ENCODE peak calls at places on chromosomes 1 and 21, in eight cellular contexts. I is stomach; Q is CD4-positive, alpha-beta memory T cell; J is colonic mucosa; X is HCT116; Y is tibial nerve; F is endothelial cell of umbilical vein; A is psoas muscle. K is an unnamed sample. For H3K4me1, the result is how much of the 10 kb centered on the place peaks cover.

GRCh38 chr1:40818264-40818961 is 34.8 kb downstream of the KCNQ4 start:
- DNase-seq in I (peak), F (no peak), Y (peak), A (peak), X (no peak), J (peak), Q (peak), K (no peak)

GRCh38 chr1:243851765-243852164 is 1.7 kb upstream of the AKT3 start:
- DNase-seq in I (no peak), Q (no peak), A (no peak), J (no peak), F (no peak), Y (no peak), X (no peak), K (no peak)

GRCh38 chr1:9847269-9847668 is 23.5 kb upstream of the CLSTN1 start:
- DNase-seq in X (no peak), Y (no peak), J (no peak), A (no peak), I (no peak), Q (no peak), F (no peak), K (no peak)

GRCh38 chr1:26158271-26159112 is at the start of gene FAM110D:
- DNase-seq in A (no peak), J (no peak), X (no peak), Y (no peak), I (no peak), F (peak), Q (no peak), K (no peak)

GRCh38 chr1:47178665-47179022 is 11.2 kb downstream of the PDZK1IP1 start:
- DNase-seq in Q (no peak), X (no peak), A (no peak), Y (no peak), J (no peak), F (no peak), I (peak), K (no peak)

GRCh38 chr1:109713636-109714035 is 1.6 kb downstream of the GSTM5 start:
- DNase-seq in X (no peak), A (no peak), I (no peak), J (no peak), Q (no peak), Y (no peak), F (no peak), K (no peak)

GRCh38 chr1:45012639-45013278 is 705 bp downstream of the UROD start:
- DNase-seq in Q (peak), A (peak), X (no peak), F (peak), Y (peak), I (peak), J (peak), K (peak)

GRCh38 chr1:38270241-38270871 is 223.8 kb upstream of the POU3F1 start:
- DNase-seq in F (no peak), X (no peak), Y (no peak), Q (no peak), I (no peak), J (no peak), A (no peak), K (no peak)

GRCh38 chr1:23530089-23530749 is 814 bp downstream of the E2F2 start:
- DNase-seq in A (no peak), I (no peak), Q (no peak), Y (no peak), X (no peak), F (no peak), J (no peak), K (no peak)

GRCh38 chr1:95685091-95685490 is 451.1 kb downstream of the RWDD3 start:
- DNase-seq in A (no peak), X (no peak), I (no peak), J (no peak), F (no peak), Y (no peak), Q (no peak), K (no peak)

GRCh38 chr1:151851886-151852285 is 1.6 kb downstream of the THEM5 start:
- DNase-seq in A (no peak), Y (no peak), Q (no peak), J (no peak), X (no peak), I (no peak), F (no peak), K (no peak)

GRCh38 chr1:228097333-228098081 is 5.6 kb downstream of the C1orf35 start:
- DNase-seq in I (peak), J (no peak), Y (no peak), A (peak), F (no peak), X (no peak), Q (no peak), K (no peak)

GRCh38 chr1:71339238-71339637 is 258.4 kb upstream of the ZRANB2 start:
- DNase-seq in F (no peak), X (no peak), J (no peak), Q (no peak), A (no peak), Y (no peak), I (no peak), K (no peak)

GRCh38 chr1:109791495-109792040 is 27.8 kb upstream of the EPS8L3 start:
- DNase-seq in F (no peak), I (peak), Y (no peak), A (no peak), X (no peak), J (peak), Q (no peak), K (peak)

GRCh38 chr1:175449306-175449705 is 256.7 kb upstream of the KIAA0040 start:
- DNase-seq in I (no peak), F (no peak), Q (no peak), Y (no peak), A (no peak), X (no peak), J (no peak), K (no peak)

GRCh38 chr1:183896466-183897026 is 91.6 kb downstream of the RGL1 start:
- DNase-seq in F (no peak), A (no peak), Q (no peak), J (no peak), Y (no peak), I (no peak), X (no peak), K (no peak)

GRCh38 chr1:50023292-50024159 is at the start of gene AGBL4:
- DNase-seq in I (peak), X (no peak), F (peak), Q (no peak), J (peak), A (peak), Y (no peak), K (no peak)

GRCh38 chr1:20371883-20372282 is 81.2 kb downstream of the VWA5B1 start:
- DNase-seq in X (no peak), F (no peak), Y (no peak), Q (no peak), J (no peak), I (no peak), A (no peak), K (no peak)

GRCh38 chr1:88595355-88595754 is 88.7 kb upstream of the PKN2 start:
- DNase-seq in A (no peak), I (no peak), Q (peak), F (peak), X (peak), Y (no peak), J (no peak), K (no peak)

GRCh38 chr1:180155202-180155682 is 573 bp downstream of the QSOX1 start:
- DNase-seq in Q (no peak), Y (no peak), F (peak), A (peak), J (peak), X (no peak), I (no peak), K (no peak)

GRCh38 chr1:193705473-193706074 is 519.2 kb upstream of the B3GALT2 start:
- DNase-seq in F (no peak), Q (no peak), I (no peak), Y (no peak), A (no peak), X (no peak), J (no peak), K (no peak)

GRCh38 chr1:20302093-20302471 is 11.4 kb downstream of the VWA5B1 start:
- DNase-seq in A (no peak), J (no peak), Y (no peak), X (no peak), Q (no peak), I (no peak), F (no peak), K (no peak)

GRCh38 chr1:156054500-156055342 is at the start of gene LAMTOR2:
- DNase-seq in Q (peak), F (peak), X (peak), Y (peak), I (peak), A (peak), J (peak), K (peak)
- H3K4me1 ChIP-seq in Q (under half), F (under half), X (under half), Y (under half), I (under half), A (under half), J (under half), K (under half)

DNA sequence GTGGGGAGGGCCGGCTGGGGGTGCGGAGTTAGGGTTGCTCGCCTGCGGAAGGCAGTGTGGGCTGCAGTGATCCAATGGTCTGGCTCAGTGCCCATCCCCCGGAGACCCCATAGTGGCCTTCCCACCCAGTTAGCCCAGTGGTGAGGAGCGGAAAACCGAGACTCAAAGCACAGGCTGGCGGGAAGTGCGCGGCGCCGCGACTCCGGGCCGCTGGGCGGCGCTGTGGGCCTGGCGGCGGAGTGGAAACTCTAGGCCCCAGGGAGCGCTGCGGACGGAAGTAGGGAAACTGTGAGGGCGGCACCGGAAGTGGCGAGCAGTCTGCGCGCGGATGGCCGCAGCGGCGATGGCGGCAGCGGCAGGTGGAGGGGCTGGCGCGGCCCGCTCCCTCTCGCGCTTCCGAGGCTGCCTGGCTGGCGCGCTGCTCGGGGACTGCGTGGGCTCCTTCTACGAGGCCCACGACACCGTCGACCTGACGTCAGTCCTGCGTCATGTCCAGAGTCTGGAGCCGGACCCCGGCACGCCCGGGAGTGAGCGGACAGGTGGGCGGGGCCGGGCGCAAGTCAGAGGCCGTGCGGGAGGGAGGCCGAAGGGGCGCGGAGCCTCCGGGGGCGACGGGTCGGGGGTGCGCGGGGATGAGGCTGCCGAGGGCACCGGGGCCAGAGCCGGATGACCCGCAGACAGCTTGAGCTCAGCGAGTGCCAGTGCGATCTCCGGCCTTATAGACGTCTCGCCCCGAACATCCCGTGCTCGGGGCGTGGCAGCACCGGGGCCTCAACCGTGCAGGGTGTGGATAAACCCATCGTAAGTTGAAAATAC is at the start of gene ADPRS:
- DNase-seq in J (peak), I (peak), Q (peak), X (peak), A (peak), Y (peak), F (peak), K (no peak)
- H3K4me1 ChIP-seq in J (under half), I (under half), Q (under half), X (under half), A (under half), Y (half or more), F (under half), K (under half)

GRCh38 chr1:230122361-230123279 is 55.6 kb downstream of the GALNT2 start:
- DNase-seq in A (no peak), X (no peak), Y (no peak), I (no peak), F (no peak), Q (no peak), J (no peak), K (no peak)

GRCh38 chr1:230124187-230125128 is 57.4 kb downstream of the GALNT2 start:
- DNase-seq in I (no peak), J (no peak), A (no peak), X (no peak), Y (no peak), Q (no peak), F (no peak), K (no peak)

GRCh38 chr1:230125633-230126528 is 58.8 kb downstream of the GALNT2 start:
- DNase-seq in I (no peak), X (no peak), A (no peak), Y (no peak), J (no peak), Q (no peak), F (no peak), K (no peak)

GRCh38 chr1:230121950-230122349 is 54.9 kb downstream of the GALNT2 start:
- DNase-seq in I (no peak), A (no peak), J (peak), X (no peak), Q (no peak), Y (no peak), F (no peak), K (no peak)

DNA sequence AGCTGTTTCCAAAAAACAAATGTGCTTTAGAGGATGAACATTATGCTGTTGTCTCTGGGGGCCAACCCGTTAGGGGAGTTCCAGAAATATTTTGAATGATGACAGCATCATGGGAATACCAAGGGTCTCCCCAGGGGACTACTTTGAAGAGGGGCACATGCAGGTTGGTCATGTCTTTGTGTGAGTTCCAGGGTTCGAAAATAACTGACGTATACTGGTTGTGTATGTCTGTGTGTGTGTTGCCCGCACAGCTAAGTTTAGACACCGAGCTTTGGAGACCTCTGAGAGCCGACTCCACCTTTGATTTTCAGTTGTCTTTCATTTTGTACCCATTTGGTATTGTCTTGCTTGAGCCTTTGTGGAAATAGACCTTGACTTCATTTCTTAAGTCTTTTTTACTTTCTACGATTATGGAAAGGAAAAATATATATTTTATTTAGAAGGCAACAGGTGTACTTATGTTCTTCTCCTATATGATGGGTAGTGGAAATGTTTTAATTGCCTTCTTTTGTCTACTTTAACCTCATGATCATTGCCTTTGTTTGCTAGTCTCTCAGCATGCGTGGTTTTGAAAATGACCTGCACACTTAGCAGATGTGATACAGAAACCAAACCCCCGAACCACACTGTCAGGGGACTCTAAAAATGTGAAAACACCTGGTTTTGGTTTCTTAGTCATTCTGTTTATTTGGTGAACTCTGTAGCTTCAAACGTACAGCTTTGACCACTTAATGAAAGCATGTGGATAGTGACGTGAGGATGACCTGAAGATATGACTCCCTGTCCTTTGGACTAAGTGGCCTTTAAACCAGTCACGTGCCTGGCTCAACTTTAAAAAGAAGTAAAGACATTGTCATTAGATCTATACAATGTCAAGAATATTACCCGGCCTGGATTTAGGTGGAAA is 56.5 kb downstream of the GALNT2 start:
- DNase-seq in A (no peak), J (no peak), Y (no peak), Q (no peak), I (no peak), F (no peak), X (no peak), K (no peak)
- H3K4me1 ChIP-seq in A (under half), J (under half), Y (half or more), Q (under half), I (under half), F (under half), X (under half), K (under half)

GRCh38 chr1:18240906-18241305 is 133.3 kb downstream of the IGSF21 start:
- DNase-seq in Y (no peak), A (no peak), I (no peak), J (peak), F (no peak), Q (no peak), X (no peak), K (no peak)

GRCh38 chr1:18241932-18242331 is 134.3 kb downstream of the IGSF21 start:
- DNase-seq in X (no peak), Q (no peak), A (no peak), F (no peak), J (no peak), Y (no peak), I (no peak), K (no peak)

GRCh38 chr1:18243503-18244175 is 136.0 kb downstream of the IGSF21 start:
- DNase-seq in X (no peak), J (no peak), Q (no peak), Y (no peak), A (no peak), F (no peak), I (no peak), K (no peak)

GRCh38 chr1:18238190-18238589 is 130.6 kb downstream of the IGSF21 start:
- DNase-seq in Q (no peak), X (no peak), Y (no peak), F (no peak), A (no peak), J (no peak), I (no peak), K (no peak)

GRCh38 chr1:18239671-18240070 is 132.1 kb downstream of the IGSF21 start:
- DNase-seq in X (no peak), F (no peak), J (no peak), Y (no peak), Q (no peak), I (no peak), A (no peak), K (no peak)
- H3K4me1 ChIP-seq in X (under half), F (under half), J (under half), Y (under half), Q (under half), I (under half), A (under half), K (under half)

GRCh38 chr1:2449636-2450454 is 26.2 kb upstream of the PLCH2 start:
- DNase-seq in Y (no peak), X (no peak), A (no peak), F (no peak), Q (no peak), J (no peak), I (no peak), K (no peak)

GRCh38 chr1:2446861-2447260 is 29.2 kb upstream of the PLCH2 start:
- DNase-seq in A (no peak), I (no peak), Y (no peak), X (no peak), Q (no peak), F (no peak), J (no peak), K (no peak)

GRCh38 chr1:2446394-2446793 is 29.7 kb upstream of the PLCH2 start:
- DNase-seq in X (no peak), Q (no peak), Y (no peak), F (no peak), A (no peak), J (no peak), I (no peak), K (no peak)

GRCh38 chr1:2447274-2448097 is 28.6 kb upstream of the PLCH2 start:
- DNase-seq in I (no peak), Q (no peak), Y (no peak), X (no peak), F (no peak), A (no peak), J (no peak), K (no peak)

GRCh38 chr1:2448098-2448445 is 28.0 kb upstream of the PLCH2 start:
- DNase-seq in F (no peak), A (no peak), Y (no peak), Q (no peak), X (no peak), I (no peak), J (no peak), K (no peak)
- H3K4me1 ChIP-seq in F (under half), A (under half), Y (under half), Q (under half), X (under half), I (under half), J (under half), K (under half)

GRCh38 chr1:201708691-201709090 is 120.3 kb upstream of the IPO9 start:
- DNase-seq in X (no peak), J (no peak), F (no peak), Q (no peak), I (no peak), Y (no peak), A (no peak), K (no peak)
- H3K4me1 ChIP-seq in X (under half), J (under half), F (under half), Q (under half), I (under half), Y (half or more), A (under half), K (under half)

GRCh38 chr1:72932025-72932424 is 649.7 kb upstream of the NEGR1 start:
- DNase-seq in A (no peak), F (no peak), J (no peak), Y (no peak), I (no peak), Q (no peak), X (no peak), K (no peak)
- H3K4me1 ChIP-seq in A (under half), F (under half), J (under half), Y (under half), I (under half), Q (under half), X (under half), K (under half)

GRCh38 chr1:202013601-202014000 is 3.2 kb downstream of the ELF3 start:
- DNase-seq in I (peak), A (no peak), Q (no peak), Y (no peak), J (peak), X (no peak), F (no peak), K (no peak)
- H3K4me1 ChIP-seq in I (under half), A (under half), Q (under half), Y (under half), J (under half), X (half or more), F (under half), K (under half)

DNA sequence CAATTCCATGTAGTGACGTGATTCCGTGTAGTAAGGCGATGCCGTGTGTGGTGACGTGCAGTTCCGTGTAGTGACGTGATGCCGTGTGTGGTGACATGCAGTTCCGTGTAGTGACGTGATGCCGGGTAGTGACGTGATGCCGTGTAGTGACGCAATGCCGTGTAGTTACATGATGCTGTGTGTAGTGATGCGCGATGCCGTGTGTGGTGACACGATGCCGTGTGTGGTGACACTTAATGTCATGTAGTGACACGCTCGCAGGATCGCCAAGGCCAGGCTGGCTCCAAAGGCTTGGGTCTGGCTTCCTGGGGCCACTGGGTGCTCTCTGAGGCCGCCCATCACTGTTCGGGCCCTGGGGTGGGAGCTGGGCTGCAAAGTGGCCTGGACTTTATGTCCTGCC is 14.2 kb downstream of the COL18A1 start:
- DNase-seq in X (no peak), A (peak), J (no peak), Y (no peak), F (no peak), Q (no peak), I (no peak), K (no peak)
- H3K4me1 ChIP-seq in X (under half), A (under half), J (under half), Y (under half), F (under half), Q (under half), I (under half), K (half or more)